ENCODE peak calls at places on chromosomes 12 and 14, in ten cellular contexts. One of them, this sample, is unnamed. For H3K36me3 and H3K27me3, the result is how much of the 10 kb centered on the place peaks cover.

GRCh38 chr14:51095854-51096823 is 1.2 kb upstream of the TRIM9 start:
- DNase-seq in ovary: peak
- DNase-seq in NT2/D1: no peak
- DNase-seq in IMR-90: peak
- DNase-seq in stomach: no peak
- DNase-seq in neural progenitor cell: peak
- DNase-seq in lung: no peak
- DNase-seq in upper lobe of right lung: no peak
- DNase-seq in brain microvascular endothelial cell: peak
- DNase-seq in CD8-positive, alpha-beta memory T cell: no peak
- DNase-seq in this sample: no peak

GRCh38 chr12:89648211-89648930 is 60.3 kb downstream of the ATP2B1 start:
- DNase-seq in upper lobe of right lung: no peak
- DNase-seq in IMR-90: peak
- DNase-seq in CD8-positive, alpha-beta memory T cell: no peak
- DNase-seq in ovary: no peak
- DNase-seq in NT2/D1: peak
- DNase-seq in stomach: no peak
- DNase-seq in lung: no peak
- DNase-seq in neural progenitor cell: peak
- DNase-seq in brain microvascular endothelial cell: peak
- DNase-seq in this sample: peak

GRCh38 chr12:2250797-2251196 is 198.0 kb downstream of the CACNA1C start:
- DNase-seq in stomach: no peak
- DNase-seq in ovary: no peak
- DNase-seq in upper lobe of right lung: no peak
- DNase-seq in NT2/D1: no peak
- DNase-seq in CD8-positive, alpha-beta memory T cell: no peak
- DNase-seq in lung: no peak
- DNase-seq in neural progenitor cell: no peak
- DNase-seq in brain microvascular endothelial cell: peak
- DNase-seq in IMR-90: no peak
- DNase-seq in this sample: no peak

GRCh38 chr14:96376093-96376492 is 12.8 kb downstream of the GSKIP start:
- DNase-seq in brain microvascular endothelial cell: no peak
- DNase-seq in ovary: no peak
- DNase-seq in CD8-positive, alpha-beta memory T cell: no peak
- DNase-seq in NT2/D1: no peak
- DNase-seq in lung: no peak
- DNase-seq in stomach: no peak
- DNase-seq in neural progenitor cell: no peak
- DNase-seq in upper lobe of right lung: no peak
- DNase-seq in IMR-90: no peak
- DNase-seq in this sample: no peak

GRCh38 chr14:78985668-78986073 is 815.5 kb downstream of the NRXN3 start:
- DNase-seq in stomach: no peak
- DNase-seq in upper lobe of right lung: no peak
- DNase-seq in ovary: no peak
- DNase-seq in brain microvascular endothelial cell: peak
- DNase-seq in NT2/D1: peak
- DNase-seq in CD8-positive, alpha-beta memory T cell: no peak
- DNase-seq in neural progenitor cell: peak
- DNase-seq in lung: no peak
- DNase-seq in IMR-90: no peak
- DNase-seq in this sample: peak

GRCh38 chr14:104283197-104284106 is 145.1 kb downstream of the KIF26A start:
- DNase-seq in brain microvascular endothelial cell: no peak
- DNase-seq in IMR-90: no peak
- DNase-seq in CD8-positive, alpha-beta memory T cell: no peak
- DNase-seq in lung: no peak
- DNase-seq in upper lobe of right lung: peak
- DNase-seq in stomach: no peak
- DNase-seq in NT2/D1: no peak
- DNase-seq in neural progenitor cell: peak
- DNase-seq in ovary: peak
- DNase-seq in this sample: peak

GRCh38 chr14:74395094-74395493 is 30.9 kb downstream of the SYNDIG1L start:
- DNase-seq in upper lobe of right lung: no peak
- DNase-seq in CD8-positive, alpha-beta memory T cell: no peak
- DNase-seq in ovary: no peak
- DNase-seq in brain microvascular endothelial cell: no peak
- DNase-seq in stomach: no peak
- DNase-seq in NT2/D1: no peak
- DNase-seq in neural progenitor cell: no peak
- DNase-seq in IMR-90: no peak
- DNase-seq in lung: no peak
- DNase-seq in this sample: peak

GRCh38 chr14:67999693-68000384 is 180.3 kb downstream of the RAD51B start:
- DNase-seq in IMR-90: peak
- DNase-seq in upper lobe of right lung: no peak
- DNase-seq in brain microvascular endothelial cell: peak
- DNase-seq in neural progenitor cell: no peak
- DNase-seq in lung: no peak
- DNase-seq in CD8-positive, alpha-beta memory T cell: no peak
- DNase-seq in stomach: no peak
- DNase-seq in ovary: no peak
- DNase-seq in NT2/D1: no peak
- DNase-seq in this sample: no peak

GRCh38 chr14:22107734-22108133 is 434.1 kb upstream of the OR4E1 start:
- DNase-seq in upper lobe of right lung: no peak
- DNase-seq in lung: no peak
- DNase-seq in IMR-90: no peak
- DNase-seq in brain microvascular endothelial cell: no peak
- DNase-seq in CD8-positive, alpha-beta memory T cell: no peak
- DNase-seq in ovary: no peak
- DNase-seq in neural progenitor cell: no peak
- DNase-seq in stomach: no peak
- DNase-seq in NT2/D1: no peak
- DNase-seq in this sample: no peak

GRCh38 chr14:22099942-22100763 is 426.5 kb upstream of the OR4E1 start:
- DNase-seq in lung: peak
- DNase-seq in stomach: peak
- DNase-seq in brain microvascular endothelial cell: peak
- DNase-seq in neural progenitor cell: peak
- DNase-seq in IMR-90: peak
- DNase-seq in upper lobe of right lung: no peak
- DNase-seq in ovary: peak
- DNase-seq in CD8-positive, alpha-beta memory T cell: peak
- DNase-seq in NT2/D1: peak
- DNase-seq in this sample: peak

GRCh38 chr14:22106700-22107697 is 433.4 kb upstream of the OR4E1 start:
- DNase-seq in NT2/D1: no peak
- DNase-seq in CD8-positive, alpha-beta memory T cell: no peak
- DNase-seq in brain microvascular endothelial cell: no peak
- DNase-seq in ovary: no peak
- DNase-seq in neural progenitor cell: no peak
- DNase-seq in stomach: no peak
- DNase-seq in upper lobe of right lung: no peak
- DNase-seq in IMR-90: peak
- DNase-seq in lung: no peak
- DNase-seq in this sample: no peak

GRCh38 chr14:22105643-22106042 is 432.0 kb upstream of the OR4E1 start:
- DNase-seq in lung: no peak
- DNase-seq in IMR-90: no peak
- DNase-seq in brain microvascular endothelial cell: no peak
- DNase-seq in neural progenitor cell: no peak
- DNase-seq in upper lobe of right lung: no peak
- DNase-seq in stomach: no peak
- DNase-seq in NT2/D1: no peak
- DNase-seq in CD8-positive, alpha-beta memory T cell: no peak
- DNase-seq in ovary: no peak
- DNase-seq in this sample: no peak

DNA sequence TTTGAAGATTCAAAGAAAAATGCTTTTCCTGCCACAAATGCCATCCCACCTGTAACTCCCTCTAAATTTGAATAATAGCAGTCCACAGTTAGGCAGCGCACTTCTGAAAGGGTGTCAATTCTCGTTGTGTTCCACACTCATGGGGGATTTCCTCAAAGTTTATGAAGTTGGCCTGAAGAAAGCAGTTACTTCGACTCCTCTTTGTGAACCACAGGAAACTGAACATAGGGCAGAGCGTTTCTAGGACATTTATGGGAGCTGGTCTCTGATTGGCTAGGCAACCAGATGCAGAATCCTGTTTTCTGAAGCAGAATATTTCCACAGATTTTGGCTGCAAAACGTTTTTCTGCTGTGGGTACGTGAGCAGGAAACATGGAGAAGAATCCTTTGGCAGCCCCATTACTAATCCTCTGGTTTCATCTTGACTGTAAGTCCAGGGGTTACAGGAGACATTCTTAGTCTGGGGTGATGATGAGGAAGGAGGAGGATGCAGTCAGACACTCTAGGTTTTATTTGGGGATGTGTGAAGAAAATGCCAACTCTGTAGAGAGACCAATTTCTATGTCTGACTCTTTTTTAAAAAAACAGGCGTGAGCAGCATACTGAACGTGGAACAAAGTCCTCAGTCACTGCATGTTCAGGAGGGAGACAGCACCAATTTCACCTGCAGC is 431.5 kb upstream of the OR4E1 start:
- DNase-seq in upper lobe of right lung: no peak
- DNase-seq in ovary: no peak
- DNase-seq in lung: no peak
- DNase-seq in brain microvascular endothelial cell: no peak
- DNase-seq in stomach: no peak
- DNase-seq in CD8-positive, alpha-beta memory T cell: no peak
- DNase-seq in neural progenitor cell: no peak
- DNase-seq in IMR-90: no peak
- DNase-seq in NT2/D1: no peak
- DNase-seq in this sample: no peak
- H3K4me3 ChIP-seq in upper lobe of right lung: no peak
- H3K4me3 ChIP-seq in ovary: no peak
- H3K4me3 ChIP-seq in lung: no peak
- H3K4me3 ChIP-seq in brain microvascular endothelial cell: no peak
- H3K4me3 ChIP-seq in stomach: no peak
- H3K4me3 ChIP-seq in CD8-positive, alpha-beta memory T cell: no peak
- H3K4me3 ChIP-seq in neural progenitor cell: no peak
- H3K4me3 ChIP-seq in IMR-90: no peak
- H3K4me3 ChIP-seq in NT2/D1: no peak
- H3K4me3 ChIP-seq in this sample: no peak

DNA sequence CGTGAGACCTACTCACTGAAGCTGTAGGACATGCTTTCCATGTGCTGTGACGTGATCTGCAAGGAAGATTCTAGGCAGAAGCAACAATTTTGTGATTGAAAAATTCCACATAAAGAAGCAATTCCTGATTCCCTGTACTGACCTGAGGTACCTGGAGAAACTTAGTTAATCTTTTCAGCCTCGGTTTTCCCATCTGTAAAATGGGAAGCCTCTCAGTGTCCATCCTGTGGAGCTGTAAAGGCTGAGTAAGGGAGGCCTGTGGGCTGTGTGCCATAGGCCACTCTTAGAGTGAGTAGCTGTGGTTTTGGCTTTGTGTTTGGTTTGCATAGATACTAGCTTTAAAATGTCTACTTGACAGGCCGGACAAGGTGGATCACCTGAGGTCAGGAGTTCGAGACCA is 50.7 kb downstream of the SFSWAP start:
- DNase-seq in CD8-positive, alpha-beta memory T cell: no peak
- DNase-seq in neural progenitor cell: no peak
- DNase-seq in NT2/D1: no peak
- DNase-seq in IMR-90: no peak
- DNase-seq in upper lobe of right lung: no peak
- DNase-seq in ovary: no peak
- DNase-seq in lung: no peak
- DNase-seq in stomach: no peak
- DNase-seq in brain microvascular endothelial cell: no peak
- DNase-seq in this sample: no peak
- H3K36me3 ChIP-seq in CD8-positive, alpha-beta memory T cell: half or more
- H3K36me3 ChIP-seq in neural progenitor cell: under half
- H3K36me3 ChIP-seq in NT2/D1: half or more
- H3K36me3 ChIP-seq in IMR-90: half or more
- H3K36me3 ChIP-seq in upper lobe of right lung: half or more
- H3K36me3 ChIP-seq in ovary: under half
- H3K36me3 ChIP-seq in lung: under half
- H3K36me3 ChIP-seq in stomach: half or more
- H3K36me3 ChIP-seq in brain microvascular endothelial cell: half or more
- H3K36me3 ChIP-seq in this sample: under half

GRCh38 chr12:132427177-132427725 is 62.7 kb upstream of the FBRSL1 start:
- DNase-seq in CD8-positive, alpha-beta memory T cell: no peak
- DNase-seq in upper lobe of right lung: no peak
- DNase-seq in NT2/D1: no peak
- DNase-seq in lung: no peak
- DNase-seq in ovary: no peak
- DNase-seq in brain microvascular endothelial cell: no peak
- DNase-seq in IMR-90: no peak
- DNase-seq in neural progenitor cell: no peak
- DNase-seq in stomach: no peak
- DNase-seq in this sample: peak

GRCh38 chr12:132429932-132430643 is 59.9 kb upstream of the FBRSL1 start:
- DNase-seq in CD8-positive, alpha-beta memory T cell: peak
- DNase-seq in lung: no peak
- DNase-seq in ovary: no peak
- DNase-seq in neural progenitor cell: peak
- DNase-seq in brain microvascular endothelial cell: no peak
- DNase-seq in NT2/D1: no peak
- DNase-seq in upper lobe of right lung: no peak
- DNase-seq in IMR-90: no peak
- DNase-seq in stomach: peak
- DNase-seq in this sample: peak

GRCh38 chr12:132427999-132428871 is 61.7 kb upstream of the FBRSL1 start:
- DNase-seq in NT2/D1: no peak
- DNase-seq in lung: no peak
- DNase-seq in IMR-90: no peak
- DNase-seq in upper lobe of right lung: no peak
- DNase-seq in CD8-positive, alpha-beta memory T cell: no peak
- DNase-seq in neural progenitor cell: peak
- DNase-seq in ovary: no peak
- DNase-seq in brain microvascular endothelial cell: no peak
- DNase-seq in stomach: peak
- DNase-seq in this sample: peak

GRCh38 chr12:132429122-132429931 is 60.6 kb upstream of the FBRSL1 start:
- DNase-seq in lung: no peak
- DNase-seq in NT2/D1: no peak
- DNase-seq in brain microvascular endothelial cell: no peak
- DNase-seq in CD8-positive, alpha-beta memory T cell: no peak
- DNase-seq in ovary: no peak
- DNase-seq in neural progenitor cell: peak
- DNase-seq in upper lobe of right lung: no peak
- DNase-seq in stomach: peak
- DNase-seq in IMR-90: no peak
- DNase-seq in this sample: peak

GRCh38 chr12:132428872-132429121 is 61.2 kb upstream of the FBRSL1 start:
- DNase-seq in stomach: peak
- DNase-seq in brain microvascular endothelial cell: no peak
- DNase-seq in neural progenitor cell: no peak
- DNase-seq in upper lobe of right lung: no peak
- DNase-seq in CD8-positive, alpha-beta memory T cell: no peak
- DNase-seq in lung: no peak
- DNase-seq in ovary: no peak
- DNase-seq in NT2/D1: no peak
- DNase-seq in IMR-90: no peak
- DNase-seq in this sample: peak
- H3K27me3 ChIP-seq in stomach: under half
- H3K27me3 ChIP-seq in brain microvascular endothelial cell: under half
- H3K27me3 ChIP-seq in neural progenitor cell: under half
- H3K27me3 ChIP-seq in upper lobe of right lung: under half
- H3K27me3 ChIP-seq in CD8-positive, alpha-beta memory T cell: under half
- H3K27me3 ChIP-seq in lung: under half
- H3K27me3 ChIP-seq in ovary: under half
- H3K27me3 ChIP-seq in NT2/D1: half or more
- H3K27me3 ChIP-seq in IMR-90: under half
- H3K27me3 ChIP-seq in this sample: under half

DNA sequence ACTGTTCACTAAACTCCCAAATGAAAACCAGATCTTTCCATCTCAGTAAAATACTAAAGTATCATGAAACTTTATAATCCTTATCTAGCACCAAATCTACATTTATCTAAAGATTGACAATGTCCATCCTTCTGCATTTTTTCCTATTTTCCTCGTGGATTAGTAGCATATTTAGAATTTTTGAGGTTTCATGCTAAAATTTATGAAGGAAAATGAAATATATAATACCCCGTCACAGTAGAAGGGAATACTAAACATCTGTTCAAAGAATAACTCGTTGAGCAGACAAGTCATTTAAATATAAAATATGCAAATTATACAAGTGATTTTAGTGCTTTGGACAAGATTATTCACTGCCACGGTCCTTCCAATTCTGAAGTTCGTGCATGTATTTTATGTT is 122.7 kb upstream of the SLCO1C1 start:
- DNase-seq in NT2/D1: no peak
- DNase-seq in ovary: no peak
- DNase-seq in IMR-90: no peak
- DNase-seq in upper lobe of right lung: no peak
- DNase-seq in CD8-positive, alpha-beta memory T cell: no peak
- DNase-seq in neural progenitor cell: no peak
- DNase-seq in lung: no peak
- DNase-seq in brain microvascular endothelial cell: no peak
- DNase-seq in stomach: no peak
- DNase-seq in this sample: no peak
- H3K4me3 ChIP-seq in NT2/D1: no peak
- H3K4me3 ChIP-seq in ovary: no peak
- H3K4me3 ChIP-seq in IMR-90: no peak
- H3K4me3 ChIP-seq in upper lobe of right lung: no peak
- H3K4me3 ChIP-seq in CD8-positive, alpha-beta memory T cell: no peak
- H3K4me3 ChIP-seq in neural progenitor cell: no peak
- H3K4me3 ChIP-seq in lung: no peak
- H3K4me3 ChIP-seq in brain microvascular endothelial cell: no peak
- H3K4me3 ChIP-seq in stomach: no peak
- H3K4me3 ChIP-seq in this sample: no peak